ENCODE peak calls at places on chromosomes 5 and 9, in nine cellular contexts. One of them, this sample, is unnamed.

GRCh38 chr5:158858011-158858410 is 241.7 kb downstream of the EBF1 start:
- DNase-seq in CD8-positive, alpha-beta T cell: no peak
- DNase-seq in IMR-90: no peak
- DNase-seq in sigmoid colon: no peak
- DNase-seq in AG04449: no peak
- DNase-seq in uterus: no peak
- DNase-seq in GM23338: peak; percentile 28
- DNase-seq in body of pancreas: no peak
- DNase-seq in heart right ventricle: no peak
- DNase-seq in this sample: no peak

GRCh38 chr5:168916852-168917251 is 337.7 kb upstream of the PANK3 start:
- DNase-seq in CD8-positive, alpha-beta T cell: no peak
- DNase-seq in IMR-90: no peak
- DNase-seq in sigmoid colon: no peak
- DNase-seq in AG04449: no peak
- DNase-seq in uterus: no peak
- DNase-seq in GM23338: no peak
- DNase-seq in body of pancreas: no peak
- DNase-seq in heart right ventricle: no peak
- DNase-seq in this sample: peak; percentile 68

GRCh38 chr5:17882760-17883488 is 248.7 kb downstream of the TAF11L14 start:
- DNase-seq in CD8-positive, alpha-beta T cell: no peak
- DNase-seq in IMR-90: no peak
- DNase-seq in sigmoid colon: no peak
- DNase-seq in AG04449: no peak
- DNase-seq in uterus: no peak
- DNase-seq in GM23338: peak; percentile 70
- DNase-seq in body of pancreas: no peak
- DNase-seq in heart right ventricle: no peak
- DNase-seq in this sample: no peak

GRCh38 chr5:16531063-16531667 is 65.6 kb upstream of the ZNF622 start:
- DNase-seq in CD8-positive, alpha-beta T cell: no peak
- DNase-seq in IMR-90: no peak
- DNase-seq in sigmoid colon: no peak
- DNase-seq in AG04449: no peak
- DNase-seq in uterus: no peak
- DNase-seq in GM23338: no peak
- DNase-seq in body of pancreas: no peak
- DNase-seq in heart right ventricle: no peak
- DNase-seq in this sample: no peak

GRCh38 chr5:151141535-151141934 is 16.0 kb downstream of the ANXA6 start:
- DNase-seq in CD8-positive, alpha-beta T cell: peak; percentile 74
- DNase-seq in IMR-90: peak; percentile 25
- DNase-seq in sigmoid colon: peak; percentile 82
- DNase-seq in AG04449: no peak
- DNase-seq in uterus: peak; percentile 64
- DNase-seq in GM23338: peak; percentile 76
- DNase-seq in body of pancreas: no peak
- DNase-seq in heart right ventricle: no peak
- DNase-seq in this sample: no peak

GRCh38 chr5:575636-576035 is 36.5 kb upstream of the CEP72 start:
- DNase-seq in CD8-positive, alpha-beta T cell: peak; percentile 17
- DNase-seq in IMR-90: no peak
- DNase-seq in sigmoid colon: peak; percentile 24
- DNase-seq in AG04449: no peak
- DNase-seq in uterus: no peak
- DNase-seq in GM23338: no peak
- DNase-seq in body of pancreas: no peak
- DNase-seq in heart right ventricle: no peak
- DNase-seq in this sample: no peak

GRCh38 chr9:92524881-92525280 is 10.9 kb downstream of the ECM2 start:
- DNase-seq in CD8-positive, alpha-beta T cell: no peak
- DNase-seq in IMR-90: no peak
- DNase-seq in sigmoid colon: no peak
- DNase-seq in AG04449: no peak
- DNase-seq in uterus: no peak
- DNase-seq in GM23338: no peak
- DNase-seq in body of pancreas: no peak
- DNase-seq in heart right ventricle: no peak
- DNase-seq in this sample: no peak

GRCh38 chr9:19149230-19149629 is 21.9 kb upstream of the PLIN2 start:
- DNase-seq in CD8-positive, alpha-beta T cell: no peak
- DNase-seq in IMR-90: peak; percentile 52
- DNase-seq in sigmoid colon: no peak
- DNase-seq in AG04449: no peak
- DNase-seq in uterus: no peak
- DNase-seq in GM23338: no peak
- DNase-seq in body of pancreas: no peak
- DNase-seq in heart right ventricle: no peak
- DNase-seq in this sample: peak; percentile 74

GRCh38 chr9:114078781-114079156 is 669 bp upstream of the AMBP start:
- DNase-seq in CD8-positive, alpha-beta T cell: no peak
- DNase-seq in IMR-90: no peak
- DNase-seq in sigmoid colon: no peak
- DNase-seq in AG04449: no peak
- DNase-seq in uterus: no peak
- DNase-seq in GM23338: no peak
- DNase-seq in body of pancreas: no peak
- DNase-seq in heart right ventricle: no peak
- DNase-seq in this sample: no peak

GRCh38 chr9:111926421-111926875 is 29.8 kb downstream of the UGCG start:
- DNase-seq in CD8-positive, alpha-beta T cell: peak; percentile 74
- DNase-seq in IMR-90: peak; percentile 70
- DNase-seq in sigmoid colon: peak; percentile 69
- DNase-seq in AG04449: peak; percentile 50
- DNase-seq in uterus: no peak
- DNase-seq in GM23338: no peak
- DNase-seq in body of pancreas: peak; percentile 62
- DNase-seq in heart right ventricle: peak; percentile 28
- DNase-seq in this sample: peak; percentile 53

GRCh38 chr5:53392073-53392472 is 88.4 kb upstream of the FST start:
- DNase-seq in CD8-positive, alpha-beta T cell: no peak
- DNase-seq in IMR-90: no peak
- DNase-seq in sigmoid colon: no peak
- DNase-seq in AG04449: no peak
- DNase-seq in uterus: no peak
- DNase-seq in GM23338: no peak
- DNase-seq in body of pancreas: no peak
- DNase-seq in heart right ventricle: no peak
- DNase-seq in this sample: no peak

GRCh38 chr9:109510506-109510905 is 12.4 kb upstream of the PTPN3 start:
- DNase-seq in CD8-positive, alpha-beta T cell: no peak
- DNase-seq in IMR-90: no peak
- DNase-seq in sigmoid colon: no peak
- DNase-seq in AG04449: no peak
- DNase-seq in uterus: no peak
- DNase-seq in GM23338: no peak
- DNase-seq in body of pancreas: no peak
- DNase-seq in heart right ventricle: no peak
- DNase-seq in this sample: no peak

GRCh38 chr5:90871356-90871755 is 312.8 kb downstream of the ADGRV1 start:
- DNase-seq in CD8-positive, alpha-beta T cell: no peak
- DNase-seq in IMR-90: no peak
- DNase-seq in sigmoid colon: no peak
- DNase-seq in AG04449: no peak
- DNase-seq in uterus: no peak
- DNase-seq in GM23338: no peak
- DNase-seq in body of pancreas: no peak
- DNase-seq in heart right ventricle: no peak
- DNase-seq in this sample: no peak

GRCh38 chr9:107782381-107782780 is 292.8 kb upstream of the KLF4 start:
- DNase-seq in CD8-positive, alpha-beta T cell: no peak
- DNase-seq in IMR-90: peak; percentile 74
- DNase-seq in sigmoid colon: no peak
- DNase-seq in AG04449: peak; percentile 10
- DNase-seq in uterus: no peak
- DNase-seq in GM23338: no peak
- DNase-seq in body of pancreas: no peak
- DNase-seq in heart right ventricle: no peak
- DNase-seq in this sample: peak; percentile 98

GRCh38 chr5:14479143-14479701 is 102.4 kb upstream of the OTULINL start:
- DNase-seq in CD8-positive, alpha-beta T cell: no peak
- DNase-seq in IMR-90: no peak
- DNase-seq in sigmoid colon: no peak
- DNase-seq in AG04449: no peak
- DNase-seq in uterus: no peak
- DNase-seq in GM23338: no peak
- DNase-seq in body of pancreas: no peak
- DNase-seq in heart right ventricle: no peak
- DNase-seq in this sample: no peak

GRCh38 chr5:40503438-40503837 is 176.3 kb upstream of the PTGER4 start:
- DNase-seq in CD8-positive, alpha-beta T cell: no peak
- DNase-seq in IMR-90: peak; percentile 56
- DNase-seq in sigmoid colon: no peak
- DNase-seq in AG04449: no peak
- DNase-seq in uterus: no peak
- DNase-seq in GM23338: no peak
- DNase-seq in body of pancreas: no peak
- DNase-seq in heart right ventricle: no peak
- DNase-seq in this sample: no peak

GRCh38 chr9:91572811-91573210 is 149.2 kb upstream of the NFIL3 start:
- DNase-seq in CD8-positive, alpha-beta T cell: no peak
- DNase-seq in IMR-90: no peak
- DNase-seq in sigmoid colon: no peak
- DNase-seq in AG04449: no peak
- DNase-seq in uterus: no peak
- DNase-seq in GM23338: no peak
- DNase-seq in body of pancreas: no peak
- DNase-seq in heart right ventricle: no peak
- DNase-seq in this sample: no peak

GRCh38 chr5:136075339-136075885 is 46.6 kb downstream of the TGFBI start:
- DNase-seq in CD8-positive, alpha-beta T cell: no peak
- DNase-seq in IMR-90: no peak
- DNase-seq in sigmoid colon: no peak
- DNase-seq in AG04449: no peak
- DNase-seq in uterus: no peak
- DNase-seq in GM23338: peak; percentile 28
- DNase-seq in body of pancreas: no peak
- DNase-seq in heart right ventricle: no peak
- DNase-seq in this sample: no peak
- TF ChIP-seq CTCF in CD8-positive, alpha-beta T cell: no peak
- TF ChIP-seq CTCF in IMR-90: no peak
- TF ChIP-seq CTCF in sigmoid colon: no peak
- TF ChIP-seq CTCF in AG04449: no peak
- TF ChIP-seq CTCF in uterus: no peak
- TF ChIP-seq CTCF in GM23338: peak; percentile 12
- TF ChIP-seq CTCF in body of pancreas: no peak
- TF ChIP-seq CTCF in heart right ventricle: no peak
- TF ChIP-seq CTCF in this sample: no peak

GRCh38 chr9:33153666-33154065 is 13.5 kb downstream of the B4GALT1 start:
- DNase-seq in CD8-positive, alpha-beta T cell: no peak
- DNase-seq in IMR-90: no peak
- DNase-seq in sigmoid colon: no peak
- DNase-seq in AG04449: no peak
- DNase-seq in uterus: no peak
- DNase-seq in GM23338: no peak
- DNase-seq in body of pancreas: no peak
- DNase-seq in heart right ventricle: no peak
- DNase-seq in this sample: no peak

GRCh38 chr9:33151007-33151557 is 16.1 kb downstream of the B4GALT1 start:
- DNase-seq in CD8-positive, alpha-beta T cell: peak; percentile 38
- DNase-seq in IMR-90: peak; percentile 98
- DNase-seq in sigmoid colon: peak; percentile 87
- DNase-seq in AG04449: peak; percentile 93
- DNase-seq in uterus: peak; percentile 64
- DNase-seq in GM23338: no peak
- DNase-seq in body of pancreas: peak; percentile 51
- DNase-seq in heart right ventricle: peak; percentile 61
- DNase-seq in this sample: peak; percentile 97

GRCh38 chr9:33154368-33154767 is 12.8 kb downstream of the B4GALT1 start:
- DNase-seq in CD8-positive, alpha-beta T cell: no peak
- DNase-seq in IMR-90: no peak
- DNase-seq in sigmoid colon: no peak
- DNase-seq in AG04449: no peak
- DNase-seq in uterus: no peak
- DNase-seq in GM23338: no peak
- DNase-seq in body of pancreas: no peak
- DNase-seq in heart right ventricle: no peak
- DNase-seq in this sample: no peak

GRCh38 chr9:33151601-33152000 is 15.5 kb downstream of the B4GALT1 start:
- DNase-seq in CD8-positive, alpha-beta T cell: no peak
- DNase-seq in IMR-90: no peak
- DNase-seq in sigmoid colon: no peak
- DNase-seq in AG04449: no peak
- DNase-seq in uterus: no peak
- DNase-seq in GM23338: no peak
- DNase-seq in body of pancreas: no peak
- DNase-seq in heart right ventricle: no peak
- DNase-seq in this sample: no peak

GRCh38 chr9:33153001-33153400 is 14.1 kb downstream of the B4GALT1 start:
- DNase-seq in CD8-positive, alpha-beta T cell: no peak
- DNase-seq in IMR-90: no peak
- DNase-seq in sigmoid colon: no peak
- DNase-seq in AG04449: no peak
- DNase-seq in uterus: no peak
- DNase-seq in GM23338: no peak
- DNase-seq in body of pancreas: no peak
- DNase-seq in heart right ventricle: no peak
- DNase-seq in this sample: no peak
- H3K4me3 ChIP-seq in CD8-positive, alpha-beta T cell: no peak overlapping the region
- H3K4me3 ChIP-seq in IMR-90: no peak overlapping the region
- H3K4me3 ChIP-seq in sigmoid colon: no peak overlapping the region
- H3K4me3 ChIP-seq in AG04449: no peak overlapping the region
- H3K4me3 ChIP-seq in uterus: no peak overlapping the region
- H3K4me3 ChIP-seq in GM23338: no peak overlapping the region
- H3K4me3 ChIP-seq in body of pancreas: no peak overlapping the region
- H3K4me3 ChIP-seq in heart right ventricle: no peak overlapping the region
- H3K4me3 ChIP-seq in this sample: no peak overlapping the region

DNA sequence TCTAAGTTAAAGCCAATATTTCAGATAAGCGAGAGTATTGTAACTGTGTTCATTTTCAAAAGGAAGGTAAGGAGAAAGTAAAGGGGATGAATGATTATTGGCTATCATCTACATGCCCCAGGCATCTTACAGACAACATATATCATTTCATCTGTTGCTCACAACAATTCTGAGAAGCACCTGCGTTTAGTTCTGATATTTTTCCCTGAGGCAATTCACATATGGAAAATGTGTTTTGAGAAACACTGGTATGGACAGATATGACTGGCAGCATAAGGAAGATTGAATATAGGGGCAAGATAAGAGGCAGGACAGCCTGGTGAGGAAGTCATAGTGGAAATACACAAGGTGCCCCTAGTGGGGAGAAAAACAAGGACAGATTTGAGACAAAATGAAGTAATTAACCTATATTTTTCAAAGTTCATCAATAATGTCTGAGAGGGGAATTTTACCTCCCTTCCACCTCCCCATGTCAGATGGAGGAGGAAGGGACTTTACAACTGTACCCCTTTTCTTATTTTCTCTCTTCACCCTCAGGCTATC is 87.7 kb upstream of the TRIM32 start:
- DNase-seq in CD8-positive, alpha-beta T cell: no peak
- DNase-seq in IMR-90: no peak
- DNase-seq in sigmoid colon: no peak
- DNase-seq in AG04449: no peak
- DNase-seq in uterus: no peak
- DNase-seq in GM23338: no peak
- DNase-seq in body of pancreas: no peak
- DNase-seq in heart right ventricle: no peak
- DNase-seq in this sample: no peak
- TF ChIP-seq CTCF in CD8-positive, alpha-beta T cell: no peak
- TF ChIP-seq CTCF in IMR-90: no peak
- TF ChIP-seq CTCF in sigmoid colon: no peak
- TF ChIP-seq CTCF in AG04449: no peak
- TF ChIP-seq CTCF in uterus: no peak
- TF ChIP-seq CTCF in GM23338: no peak
- TF ChIP-seq CTCF in body of pancreas: no peak
- TF ChIP-seq CTCF in heart right ventricle: no peak
- TF ChIP-seq CTCF in this sample: peak; percentile 25

GRCh38 chr5:61163905-61164304 is 1.6 kb upstream of the SMIM15 start:
- DNase-seq in CD8-positive, alpha-beta T cell: no peak
- DNase-seq in IMR-90: no peak
- DNase-seq in sigmoid colon: no peak
- DNase-seq in AG04449: no peak
- DNase-seq in uterus: no peak
- DNase-seq in GM23338: no peak
- DNase-seq in body of pancreas: no peak
- DNase-seq in heart right ventricle: no peak
- DNase-seq in this sample: no peak
- H3K4me3 ChIP-seq in CD8-positive, alpha-beta T cell: no peak overlapping the region
- H3K4me3 ChIP-seq in IMR-90: peak overlapping the region; percentile 94
- H3K4me3 ChIP-seq in sigmoid colon: no peak overlapping the region
- H3K4me3 ChIP-seq in AG04449: peak overlapping the region; percentile 15
- H3K4me3 ChIP-seq in uterus: no peak overlapping the region
- H3K4me3 ChIP-seq in GM23338: peak overlapping the region; percentile 98
- H3K4me3 ChIP-seq in body of pancreas: no peak overlapping the region
- H3K4me3 ChIP-seq in heart right ventricle: no peak overlapping the region
- H3K4me3 ChIP-seq in this sample: no peak overlapping the region